ENCODE peak calls at places on chromosomes 3 and 15, in six cellular contexts. X, M, D, B, F and S are unnamed samples.

GRCh38 chr15:78195735-78196201 is 38.6 kb downstream of the ACSBG1 start:
- DNase-seq in X (no peak), M (peak; percentile 15), D (no peak), B (peak; percentile 72), F (no peak), S (no peak)

GRCh38 chr15:36373549-36373948 is 205.9 kb upstream of the CDIN1 start:
- DNase-seq in X (no peak), M (no peak), D (no peak), B (no peak), F (no peak), S (no peak)

GRCh38 chr15:64024172-64025050 is 21.9 kb downstream of the DAPK2 start:
- DNase-seq in X (no peak), M (no peak), D (no peak), B (no peak), F (no peak), S (no peak)

GRCh38 chr15:88681610-88682221 is 42.9 kb downstream of the ISG20 start:
- DNase-seq in X (no peak), M (no peak), D (no peak), B (no peak), F (no peak), S (no peak)

GRCh38 chr3:58353722-58354553 is 21.2 kb downstream of the PXK start:
- DNase-seq in X (no peak), M (no peak), D (no peak), B (no peak), F (no peak), S (no peak)

GRCh38 chr3:133540896-133541674 is 32.4 kb upstream of the CDV3 start:
- DNase-seq in X (no peak), M (no peak), D (no peak), B (peak; percentile 52), F (no peak), S (no peak)

GRCh38 chr15:43105077-43105769 is 615 bp downstream of the UBR1 start:
- DNase-seq in X (no peak), M (no peak), D (no peak), B (peak; percentile 17), F (no peak), S (no peak)

GRCh38 chr3:9703736-9704342 is at the start of gene CPNE9:
- DNase-seq in X (no peak), M (no peak), D (no peak), B (no peak), F (no peak), S (no peak)

GRCh38 chr3:63135362-63135761 is 142.7 kb upstream of the SYNPR start:
- DNase-seq in X (peak; percentile 35), M (no peak), D (no peak), B (no peak), F (no peak), S (peak; percentile 23)

GRCh38 chr3:165642761-165643432 is 194.3 kb downstream of the BCHE start:
- DNase-seq in X (peak; percentile 24), M (peak; percentile 43), D (no peak), B (peak; percentile 91), F (peak; percentile 98), S (peak; percentile 97)

GRCh38 chr3:123535580-123535979 is 49.3 kb downstream of the HACD2 start:
- DNase-seq in X (no peak), M (no peak), D (no peak), B (no peak), F (peak; percentile 11), S (no peak)

GRCh38 chr3:123637131-123637530 is 52.3 kb upstream of the HACD2 start:
- DNase-seq in X (no peak), M (no peak), D (no peak), B (no peak), F (no peak), S (no peak)

GRCh38 chr3:67719333-67719732 is 64.9 kb upstream of the SUCLG2 start:
- DNase-seq in X (no peak), M (peak; percentile 15), D (no peak), B (no peak), F (no peak), S (no peak)

GRCh38 chr3:13617981-13618380 is 69.1 kb downstream of the FBLN2 start:
- DNase-seq in X (no peak), M (no peak), D (no peak), B (no peak), F (no peak), S (no peak)

GRCh38 chr3:184177331-184177731 is 2.7 kb downstream of the AP2M1 start:
- DNase-seq in X (no peak), M (no peak), D (no peak), B (no peak), F (no peak), S (no peak)

GRCh38 chr15:68674975-68675374 is 96.2 kb downstream of the CORO2B start:
- DNase-seq in X (no peak), M (no peak), D (no peak), B (no peak), F (no peak), S (no peak)

GRCh38 chr15:84400017-84400740 is 164.6 kb downstream of the GOLGA6L4 start:
- DNase-seq in X (no peak), M (no peak), D (no peak), B (no peak), F (no peak), S (no peak)

GRCh38 chr15:72078887-72079286 is 39.1 kb downstream of the MYO9A start:
- DNase-seq in X (no peak), M (no peak), D (no peak), B (no peak), F (no peak), S (no peak)

GRCh38 chr3:126126292-126126691 is 42.4 kb upstream of the SLC41A3 start:
- DNase-seq in X (no peak), M (no peak), D (no peak), B (no peak), F (no peak), S (no peak)

GRCh38 chr3:122572940-122573412 is 4.5 kb upstream of the PARP15 start:
- DNase-seq in X (no peak), M (no peak), D (peak; percentile 15), B (peak; percentile 63), F (no peak), S (peak; percentile 55)

GRCh38 chr15:47289667-47290066 is 427.6 kb upstream of the SEMA6D start:
- DNase-seq in X (no peak), M (no peak), D (no peak), B (no peak), F (no peak), S (no peak)

GRCh38 chr3:106401666-106402319 is 533.0 kb upstream of the CBLB start:
- DNase-seq in X (no peak), M (no peak), D (no peak), B (no peak), F (peak; percentile 43), S (peak; percentile 19)

GRCh38 chr3:114741066-114741465 is 406.0 kb downstream of the ZBTB20 start:
- DNase-seq in X (no peak), M (no peak), D (no peak), B (no peak), F (no peak), S (no peak)

GRCh38 chr15:84606653-84607120 is 5.9 kb downstream of the ZSCAN2 start:
- DNase-seq in X (no peak), M (no peak), D (no peak), B (no peak), F (no peak), S (no peak)

GRCh38 chr3:71355037-71355436 is 228.5 kb downstream of the FOXP1 start:
- DNase-seq in X (no peak), M (no peak), D (no peak), B (no peak), F (no peak), S (no peak)

GRCh38 chr15:70212288-70212962 is 114.7 kb upstream of the TLE3 start:
- DNase-seq in X (no peak), M (no peak), D (no peak), B (no peak), F (no peak), S (no peak)

GRCh38 chr3:116445291-116445841 is at the start of gene LSAMP:
- DNase-seq in X (peak; percentile 40), M (no peak), D (no peak), B (no peak), F (no peak), S (no peak)

GRCh38 chr3:112126501-112126900 is 6.5 kb downstream of the GCSAM start:
- DNase-seq in X (no peak), M (no peak), D (no peak), B (no peak), F (no peak), S (no peak)